ENCODE peak calls at places on chromosome 17, in four cellular contexts. J is neural progenitor cell, S is GM23338, T is fibroblast of lung. I is an unnamed sample.

GRCh38 chr17:10155334-10156081 is 42.9 kb downstream of the GAS7 start:
- DNase-seq in S (no peak), J (no peak), T (peak; percentile 75), I (no peak)

GRCh38 chr17:29190808-29191207 is 10.6 kb upstream of the MYO18A start:
- DNase-seq in T (no peak), S (no peak), J (no peak), I (no peak)

GRCh38 chr17:35429702-35430101 is 2.6 kb downstream of the SLFN12 start:
- DNase-seq in S (no peak), J (no peak), T (no peak), I (no peak)

GRCh38 chr17:64202683-64203430 is 60.2 kb downstream of the TEX2 start:
- DNase-seq in S (no peak), J (peak; percentile 29), T (no peak), I (peak; percentile 83)

GRCh38 chr17:43832976-43833829 is at the start of gene MPP3:
- DNase-seq in T (peak; percentile 59), J (peak; percentile 87), S (peak; percentile 79), I (peak; percentile 76)

GRCh38 chr17:82400830-82401229 is 17.3 kb upstream of the HEXD start:
- DNase-seq in S (no peak), J (no peak), T (no peak), I (no peak)

GRCh38 chr17:58541249-58541648 is 26.8 kb upstream of the MTMR4 start:
- DNase-seq in S (peak; percentile 76), J (peak; percentile 37), T (no peak), I (no peak)

GRCh38 chr17:8466466-8466865 is 30.8 kb downstream of the NDEL1 start:
- DNase-seq in S (no peak), T (peak; percentile 16), J (no peak), I (no peak)

GRCh38 chr17:66939461-66940114 is 24.9 kb upstream of the CACNG4 start:
- DNase-seq in T (no peak), S (no peak), J (no peak), I (no peak)

GRCh38 chr17:68033636-68034451 is 1.7 kb upstream of the KPNA2 start:
- DNase-seq in J (peak; percentile 93), T (peak; percentile 61), S (peak; percentile 98), I (no peak)

GRCh38 chr17:49407981-49408501 is 6.6 kb downstream of the PHB1 start:
- DNase-seq in T (peak; percentile 68), J (peak; percentile 87), S (peak; percentile 88), I (peak; percentile 43)

GRCh38 chr17:10062757-10063385 is 135.5 kb downstream of the GAS7 start:
- DNase-seq in S (no peak), T (no peak), J (no peak), I (no peak)

GRCh38 chr17:49932131-49932723 is 36.8 kb upstream of the DLX4 start:
- DNase-seq in S (no peak), J (no peak), T (no peak), I (no peak)

GRCh38 chr17:39838784-39839183 is 25.3 kb downstream of the IKZF3 start:
- DNase-seq in S (no peak), T (no peak), J (no peak), I (no peak)

DNA sequence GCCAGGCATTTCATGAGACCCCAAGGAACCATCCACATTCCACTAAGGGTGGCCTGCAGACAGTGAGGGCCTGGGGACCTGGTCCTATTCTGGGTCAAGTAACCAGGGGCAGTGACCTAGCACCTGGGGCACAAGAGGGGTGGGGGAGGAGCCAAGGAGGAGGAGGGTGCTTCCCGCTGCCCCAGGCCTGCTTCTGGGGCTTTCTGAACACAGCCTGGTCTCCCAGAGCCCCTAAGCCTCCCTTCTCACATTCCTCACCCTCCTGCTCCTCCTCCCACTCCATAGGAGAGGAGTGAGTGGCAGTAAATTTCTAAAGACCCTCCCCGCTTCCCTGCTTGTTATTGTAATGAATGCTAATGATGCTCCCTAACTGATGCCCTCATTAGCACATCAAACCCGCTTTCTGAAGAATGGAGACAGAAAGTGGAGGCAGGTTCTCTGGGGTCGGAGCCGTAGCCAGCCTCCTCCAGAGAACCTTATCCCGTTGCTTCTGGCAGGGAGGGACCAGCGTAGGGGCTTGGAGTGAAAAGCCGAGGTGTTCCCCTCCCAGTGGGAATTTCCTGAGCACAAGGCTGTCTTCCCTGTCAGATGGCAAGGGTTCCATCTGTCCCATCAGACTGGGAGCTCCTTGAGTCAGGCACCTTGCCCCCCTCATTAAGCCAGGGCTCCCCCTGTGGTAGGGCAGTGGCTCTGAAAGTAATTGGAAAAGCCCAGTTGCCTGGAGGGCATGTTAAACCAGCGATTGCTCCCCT is 3.7 kb upstream of the SRCIN1 start:
- DNase-seq in S (peak; percentile 99), J (peak; percentile 71), T (no peak), I (no peak)
- TF ChIP-seq EZH2 in S (no peak), J (no peak), T (no peak), I (no peak)

DNA sequence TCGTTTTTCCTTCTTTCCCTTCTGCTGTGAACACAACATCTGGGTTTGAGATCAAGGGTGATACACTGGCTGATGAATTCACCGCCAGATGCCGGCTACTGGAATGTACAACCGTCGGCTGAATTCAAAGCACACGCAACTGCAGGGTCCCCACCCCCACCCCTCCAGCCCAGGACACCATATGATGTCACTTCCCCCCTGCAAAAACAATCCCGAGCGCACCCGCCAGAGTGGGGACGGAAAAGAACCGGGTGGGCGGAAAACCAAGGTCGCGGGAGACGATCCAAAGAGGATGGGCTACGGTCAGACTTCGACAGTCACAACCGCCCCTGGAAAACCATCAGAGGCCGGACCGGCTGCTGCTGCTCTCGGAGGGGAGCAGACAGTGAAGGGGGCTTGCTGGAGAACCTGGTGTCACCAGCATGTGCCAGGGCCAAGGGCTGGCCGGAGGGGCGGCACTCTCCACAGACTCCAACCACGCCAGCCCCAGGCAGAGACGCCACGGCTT is 23.3 kb downstream of the CEP295NL start:
- DNase-seq in T (peak; percentile 97), J (no peak), S (no peak), I (peak; percentile 13)
- H3K4me3 ChIP-seq in T (no peak overlapping the region), J (no peak overlapping the region), S (no peak overlapping the region), I (no peak overlapping the region)

DNA sequence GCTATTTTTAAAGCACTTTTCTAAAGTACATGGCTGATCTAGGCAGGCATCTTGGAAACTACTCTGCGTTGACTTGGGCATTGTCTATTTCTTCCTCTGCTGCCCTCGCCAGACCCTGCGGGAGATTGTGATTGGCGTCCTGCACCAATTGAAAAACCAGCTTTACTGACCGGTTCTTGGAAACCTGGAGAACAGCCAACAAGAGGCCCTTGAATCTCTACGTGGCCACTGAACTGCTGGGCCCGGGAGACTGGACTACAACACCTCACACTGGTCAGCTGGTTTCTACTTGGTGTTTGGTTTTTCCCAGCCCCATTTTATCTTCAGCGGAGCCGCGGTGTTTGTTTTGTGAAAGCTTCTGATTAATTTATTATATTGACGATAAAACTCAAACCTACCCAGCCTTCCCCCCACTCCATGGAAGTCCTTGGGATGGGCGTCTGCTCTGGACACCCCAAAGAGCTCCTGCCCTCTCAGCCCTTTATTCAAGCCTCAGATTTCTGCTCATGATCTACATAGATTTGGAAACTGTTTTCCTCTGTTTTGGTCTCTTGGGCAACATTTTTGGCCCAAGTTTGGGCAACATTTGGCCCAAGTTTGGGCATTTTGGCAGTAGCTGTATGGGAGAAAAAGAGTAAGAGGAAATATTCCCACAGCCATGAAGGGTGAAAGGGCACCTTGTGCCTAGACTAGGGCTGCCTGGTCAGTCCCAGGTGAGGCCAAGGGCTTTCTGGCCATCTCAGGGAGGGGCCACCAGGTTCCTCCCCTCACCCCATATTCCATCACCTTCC is 4.7 kb downstream of the MLX start:
- DNase-seq in T (no peak), S (no peak), J (no peak), I (no peak)
- H3K36me3 ChIP-seq in T (peaks cover 35% of the 10 kb centered on the region), S (peaks cover 41% of the 10 kb centered on the region), J (peaks cover 4% of the 10 kb centered on the region), I (peaks cover 34% of the 10 kb centered on the region)

DNA sequence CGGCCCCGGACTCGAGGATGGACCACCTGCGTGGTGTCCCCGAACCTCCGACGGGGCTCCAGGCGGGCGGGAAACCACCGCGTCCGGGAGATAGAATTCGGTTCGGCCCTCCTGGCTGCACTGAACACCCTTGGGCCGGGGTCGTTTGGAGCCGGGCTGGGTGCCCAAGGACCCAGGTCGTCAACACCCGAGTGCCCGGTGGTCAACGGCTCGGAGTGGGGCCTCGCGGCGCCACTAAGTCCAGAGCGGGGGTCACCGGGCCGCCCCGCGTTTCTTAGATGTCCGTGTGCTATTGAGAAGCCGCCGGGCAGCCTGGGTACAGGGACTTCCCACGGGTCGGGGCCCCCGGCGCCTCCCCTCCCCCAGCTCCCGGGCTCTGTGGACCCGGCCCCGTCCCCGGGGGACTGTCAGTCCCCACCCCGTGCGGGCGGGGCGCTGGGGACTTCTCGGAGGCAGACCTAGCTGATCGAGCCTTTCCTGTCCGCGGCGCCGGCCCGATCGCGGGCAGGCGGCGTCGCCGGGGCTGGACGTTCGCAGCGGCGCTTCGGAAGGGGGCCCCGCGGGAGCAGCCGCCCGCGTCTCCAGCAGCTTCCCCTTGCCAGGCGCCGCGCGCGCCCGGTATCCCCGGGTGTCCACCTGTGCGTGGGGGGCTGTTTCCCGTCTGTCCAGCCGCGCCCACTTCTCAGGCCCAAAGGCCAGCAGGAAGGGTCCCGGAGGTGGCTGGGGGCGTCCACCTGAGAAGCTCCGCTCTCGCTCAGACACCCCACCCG is 655 bp upstream of the NPTX1 start:
- DNase-seq in T (no peak), S (no peak), J (peak; percentile 60), I (no peak)
- TF ChIP-seq EZH2 in T (peak; percentile 63), S (peak; percentile 91), J (peak; percentile 75), I (peak; percentile 66)

DNA sequence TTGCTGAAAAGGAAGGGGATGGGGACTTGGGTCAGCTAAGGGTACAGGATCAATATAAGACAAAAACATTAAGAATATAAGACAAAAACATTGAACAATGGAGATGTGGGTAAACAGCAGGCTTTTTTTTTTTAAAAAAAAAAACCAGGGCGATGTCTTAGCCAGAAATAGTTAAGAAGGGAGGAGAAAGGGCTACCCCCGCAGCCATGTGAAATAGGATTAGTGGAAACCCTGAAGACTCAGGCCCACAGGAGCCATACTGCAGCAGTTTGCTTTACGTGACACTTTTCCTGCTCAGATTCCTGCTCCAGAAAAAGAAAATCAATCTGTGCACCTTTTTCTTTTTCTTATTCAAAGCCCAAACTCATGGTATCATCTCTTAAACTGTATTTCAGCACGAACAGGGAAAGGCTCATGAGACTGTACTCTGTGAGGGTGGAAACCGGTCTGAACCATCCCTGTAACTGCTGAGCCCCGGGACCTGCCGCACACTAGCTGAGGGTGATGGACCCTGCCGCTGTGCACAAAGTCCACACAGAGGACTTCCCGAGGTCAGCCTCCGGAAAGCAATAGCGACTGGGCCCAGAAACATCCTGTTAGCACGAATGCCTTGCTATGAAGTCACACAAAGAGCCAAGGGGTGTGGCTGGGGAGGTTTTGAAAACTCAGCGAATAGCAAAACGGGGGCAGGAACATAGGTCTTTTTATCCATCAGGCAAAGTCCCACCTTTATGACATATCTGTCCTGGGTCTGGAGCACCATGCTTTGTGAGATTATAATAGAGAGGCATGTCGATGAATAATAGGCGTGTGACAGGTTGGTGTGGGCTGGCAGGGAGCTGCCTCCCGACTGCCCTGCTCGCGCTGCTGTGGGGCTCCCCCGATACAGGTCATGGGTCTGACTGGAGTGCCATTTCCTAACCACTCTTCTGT is 33.2 kb downstream of the CDK5R1 start:
- DNase-seq in S (peak; percentile 55), T (no peak), J (peak; percentile 52), I (no peak)
- H3K4me3 ChIP-seq in S (peak overlapping the region; percentile 45), T (peak overlapping the region; percentile 20), J (peak overlapping the region; percentile 47), I (peak overlapping the region; percentile 58)

GRCh38 chr17:50988427-50988826 is 122.3 kb upstream of the TOB1 start:
- DNase-seq in S (no peak), T (no peak), J (no peak), I (no peak)
- H3K36me3 ChIP-seq in S (peaks cover 33% of the 10 kb centered on the region), T (peaks cover 5% of the 10 kb centered on the region), J (peaks cover 21% of the 10 kb centered on the region), I (peaks cover 39% of the 10 kb centered on the region)

GRCh38 chr17:47852113-47852949 is 1.4 kb upstream of the SP6 start:
- DNase-seq in J (no peak), T (no peak), S (peak; percentile 10), I (no peak)
- TF ChIP-seq EZH2 in J (peak; percentile 91), T (peak; percentile 60), S (peak; percentile 84), I (no peak)

I was measured in mammary epithelial cell.